ENCODE peak calls at places on chromosomes 4 and X, in six cellular contexts. J, Z, G, F, W and T are unnamed samples.
A peak's percentile ranks its signal among the peaks of the same experiment; 100 is the strongest.

GRCh38 chr4:95190751-95191436 is 357.9 kb downstream of the UNC5C start:
- ATAC-seq in J (peak; percentile 72), F (no peak), W (no peak), Z (peak; percentile 75), G (peak; percentile 43), T (no peak)

GRCh38 chrX:124393659-124394058 is 47.3 kb downstream of the SH2D1A start:
- ATAC-seq in Z (no peak), W (no peak), F (no peak), J (no peak), G (no peak), T (no peak)

GRCh38 chrX:12901486-12901885 is 4.9 kb upstream of the TLR8 start:
- ATAC-seq in Z (peak; percentile 79), J (peak; percentile 90), W (peak; percentile 93), G (peak; percentile 49), F (no peak), T (no peak)

GRCh38 chrX:72045141-72045540 is 86.6 kb downstream of the RTL5 start:
- ATAC-seq in J (no peak), W (no peak), G (no peak), Z (no peak), F (peak; percentile 12), T (no peak)

GRCh38 chrX:111352424-111352823 is 59.6 kb downstream of the DCX start:
- ATAC-seq in W (no peak), J (no peak), Z (no peak), F (no peak), G (no peak), T (no peak)

GRCh38 chr4:153759407-153760226 is at the start of gene RNF175:
- ATAC-seq in J (peak; percentile 69), F (no peak), Z (peak; percentile 81), G (no peak), W (no peak), T (peak; percentile 55)

GRCh38 chrX:19350831-19351447 is 7.2 kb downstream of the PDHA1 start:
- ATAC-seq in F (no peak), Z (no peak), G (no peak), J (no peak), W (peak; percentile 94), T (no peak)

GRCh38 chr4:168541608-168541953 is 44.7 kb downstream of the PALLD start:
- ATAC-seq in Z (peak; percentile 74), F (no peak), G (no peak), J (no peak), W (no peak), T (no peak)

GRCh38 chr4:6943012-6943869 is 33.6 kb downstream of the TBC1D14 start:
- ATAC-seq in Z (peak; percentile 48), J (no peak), G (no peak), F (no peak), W (no peak), T (no peak)

GRCh38 chr4:31023109-31023508 is 302.9 kb downstream of the PCDH7 start:
- ATAC-seq in J (no peak), Z (no peak), W (no peak), F (no peak), G (no peak), T (no peak)

GRCh38 chr4:23113104-23113503 is 420.4 kb downstream of the GBA3 start:
- ATAC-seq in Z (no peak), J (no peak), G (no peak), W (no peak), F (no peak), T (no peak)

GRCh38 chr4:106366026-106366425 is 2.6 kb downstream of the GIMD1 start:
- ATAC-seq in W (no peak), F (no peak), Z (peak; percentile 56), G (no peak), J (no peak), T (no peak)

GRCh38 chr4:31458813-31459212 is 738.6 kb downstream of the PCDH7 start:
- ATAC-seq in G (no peak), F (no peak), Z (no peak), J (no peak), W (no peak), T (no peak)

GRCh38 chr4:165312506-165312905 is 15.0 kb upstream of the MSMO1 start:
- ATAC-seq in Z (no peak), G (no peak), J (no peak), W (no peak), F (no peak), T (no peak)

GRCh38 chrX:105698386-105698785 is 124.0 kb upstream of the NRK start:
- ATAC-seq in F (no peak), J (no peak), G (no peak), Z (no peak), W (no peak), T (no peak)

GRCh38 chrX:39242187-39242586 is 440.9 kb downstream of the MID1IP1 start:
- ATAC-seq in J (peak; percentile 91), W (peak; percentile 89), F (no peak), Z (peak; percentile 81), G (peak; percentile 72), T (no peak)

GRCh38 chr4:15373363-15373762 is 54.5 kb upstream of the C1QTNF7 start:
- ATAC-seq in Z (no peak), J (no peak), G (no peak), F (no peak), W (no peak), T (no peak)

GRCh38 chr4:15374697-15375096 is 53.1 kb upstream of the C1QTNF7 start:
- ATAC-seq in W (no peak), J (no peak), F (no peak), Z (no peak), G (no peak), T (peak; percentile 28)

GRCh38 chr4:15368906-15369305 is 58.9 kb upstream of the C1QTNF7 start:
- ATAC-seq in G (no peak), Z (no peak), F (no peak), J (no peak), W (no peak), T (no peak)

GRCh38 chr4:15366660-15367059 is 61.2 kb upstream of the C1QTNF7 start:
- ATAC-seq in J (no peak), Z (no peak), F (no peak), W (no peak), G (no peak), T (no peak)

GRCh38 chr4:15370296-15370695 is 57.5 kb upstream of the C1QTNF7 start:
- ATAC-seq in F (no peak), G (no peak), W (no peak), Z (no peak), J (no peak), T (no peak)
- TF ChIP-seq EP300 in F (no peak), G (no peak), W (no peak), Z (no peak), J (no peak), T (no peak)

GRCh38 chr4:40195182-40196177 is 1.4 kb upstream of the RHOH start:
- ATAC-seq in W (no peak), G (no peak), J (no peak), Z (no peak), F (no peak), T (no peak)

GRCh38 chr4:40194602-40195161 is 2.1 kb upstream of the RHOH start:
- ATAC-seq in G (peak; percentile 26), F (no peak), Z (no peak), W (peak; percentile 11), J (peak; percentile 10), T (no peak)

GRCh38 chr4:40196260-40196659 is 571 bp upstream of the RHOH start:
- ATAC-seq in F (no peak), Z (no peak), G (no peak), J (no peak), W (no peak), T (no peak)

GRCh38 chr4:40197879-40198689 is 1.3 kb downstream of the RHOH start:
- ATAC-seq in W (peak; percentile 13), F (no peak), G (no peak), J (peak; percentile 70), Z (no peak), T (no peak)

GRCh38 chr4:40196724-40197281 is at the start of gene RHOH:
- ATAC-seq in J (peak; percentile 5), F (no peak), W (peak; percentile 33), Z (no peak), G (no peak), T (no peak)
- H3K4me3 ChIP-seq in J (peak within 1 kb of the TSS; percentile 50), F (no peak within 1 kb of the TSS), W (peak within 1 kb of the TSS; percentile 88), Z (no peak within 1 kb of the TSS), G (no peak within 1 kb of the TSS), T (no peak within 1 kb of the TSS)

GRCh38 chr4:150248181-150248580 is 169.9 kb downstream of the DCLK2 start:
- ATAC-seq in F (no peak), J (peak; percentile 77), Z (peak; percentile 27), G (peak; percentile 79), W (no peak), T (no peak)

GRCh38 chr4:150243932-150244331 is 165.7 kb downstream of the DCLK2 start:
- ATAC-seq in W (no peak), G (no peak), F (no peak), J (no peak), Z (no peak), T (no peak)

GRCh38 chr4:150240011-150240410 is 161.8 kb downstream of the DCLK2 start:
- ATAC-seq in G (no peak), J (no peak), W (no peak), Z (no peak), F (no peak), T (no peak)

GRCh38 chr4:150242820-150243458 is 164.7 kb downstream of the DCLK2 start:
- ATAC-seq in J (peak; percentile 80), F (peak; percentile 27), W (peak; percentile 65), G (peak; percentile 74), Z (peak; percentile 70), T (no peak)

DNA sequence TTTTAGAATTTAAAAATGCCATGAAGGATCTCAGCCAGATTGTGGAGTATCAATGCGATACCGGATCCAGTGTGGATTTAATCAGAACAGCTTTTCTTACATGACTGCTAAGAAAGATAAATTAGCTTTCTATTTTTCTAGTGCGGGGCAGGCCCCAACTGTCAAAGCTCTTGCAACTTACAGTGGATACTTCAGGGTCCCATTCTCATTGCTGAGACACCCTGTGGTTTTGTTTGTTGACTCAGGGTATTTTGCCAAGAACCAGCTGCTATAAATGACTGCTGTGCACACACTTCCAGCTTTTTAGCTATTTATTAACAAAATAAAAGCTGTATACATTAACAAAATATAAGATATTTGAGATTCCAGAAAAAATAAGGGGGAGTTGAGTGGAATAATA is 166.4 kb downstream of the DCLK2 start:
- ATAC-seq in Z (peak; percentile 65), F (no peak), G (no peak), J (no peak), W (no peak), T (no peak)
- TF ChIP-seq EP300 in Z (no peak), F (no peak), G (no peak), J (no peak), W (no peak), T (no peak)

DNA sequence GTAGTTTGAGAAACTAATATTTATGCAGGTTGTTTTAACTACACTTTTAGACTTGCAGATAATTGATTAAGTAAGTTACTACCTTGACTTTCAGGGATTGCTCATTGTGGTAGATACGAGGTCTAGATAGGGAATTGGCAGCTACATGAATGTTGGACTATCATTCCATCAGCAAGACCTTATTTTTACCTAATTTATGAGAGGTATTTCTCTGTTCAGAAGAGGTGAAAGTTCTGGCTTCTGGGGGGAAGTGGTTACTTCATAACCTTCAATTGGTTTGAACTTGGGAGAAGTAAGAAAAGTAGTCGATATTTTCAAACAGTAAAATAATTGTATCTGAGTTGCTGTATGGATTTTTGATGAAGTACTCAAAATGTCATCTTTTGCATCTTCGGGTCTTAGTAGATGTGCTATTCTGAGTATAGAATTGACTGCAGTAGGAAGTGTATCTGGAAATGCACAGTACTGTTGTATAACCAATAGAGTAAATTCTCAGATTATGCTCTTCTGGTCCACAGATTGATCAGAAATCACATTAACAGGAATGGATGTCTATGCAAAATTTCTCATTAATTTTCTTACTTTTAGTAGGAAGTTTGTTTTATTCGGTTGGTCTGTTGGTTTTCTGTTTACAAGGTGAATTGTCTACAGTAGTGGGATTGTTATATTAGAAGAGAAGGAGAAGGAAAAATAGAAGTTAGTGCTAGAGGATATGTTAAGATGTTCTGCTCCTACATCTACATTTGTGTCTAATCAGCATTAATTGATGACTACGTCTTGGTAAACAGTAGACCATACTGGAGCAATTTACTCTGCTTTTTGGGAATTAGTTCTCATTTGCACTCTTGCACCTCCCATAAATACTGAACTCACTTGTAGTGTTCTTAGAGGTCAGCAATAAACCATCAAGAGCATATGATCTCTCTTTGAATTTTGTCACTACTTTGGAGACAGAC is 3.0 kb downstream of the NFKB1 start:
- ATAC-seq in G (no peak), W (peak; percentile 13), F (no peak), J (no peak), Z (no peak), T (no peak)
- H3K4me3 ChIP-seq in G (peak overlapping the region; percentile 94), W (peak overlapping the region; percentile 75), F (no peak overlapping the region), J (no peak overlapping the region), Z (peak overlapping the region; percentile 89), T (no peak overlapping the region)